ENCODE peak calls at places on chromosomes 5 and 9, in eight cellular contexts. Z is activated naive CD8-positive, alpha-beta T cell treated with anti-CD3 and anti-CD28 coated beads, Interleukin-2, amount 50 U/mL, for 24 hours; J is RCC 7860; U is Jurkat, Clone E6-1; Q is activated effector memory CD4-positive, alpha-beta T cell treated with anti-CD3 and anti-CD28 coated beads, Interleukin-2, amount 50 U/mL, for 16 hours; N is activated CD4-positive, alpha-beta T cell treated with anti-CD3 and anti-CD28 coated beads, Interleukin-2, amount 50 U/mL, for 1 hour; S is HTR-8/SVneo; M is posterior vena cava. Y is an unnamed sample.
A peak's percentile ranks its signal among the peaks of the same experiment; 100 is the strongest.

GRCh38 chr5:74294231-74294705 is 346.3 kb downstream of the ENC1 start:
- DNase-seq in M (no peak), N (no peak), Z (peak; percentile 3), Q (no peak), J (no peak), S (no peak), U (no peak), Y (peak; percentile 44)

GRCh38 chr5:173880306-173880985 is 7.7 kb upstream of the CPEB4 start:
- DNase-seq in Z (no peak), U (no peak), Q (no peak), M (no peak), N (no peak), S (no peak), J (peak; percentile 44), Y (no peak)

GRCh38 chr5:35138232-35138631 is 90.5 kb upstream of the AGXT2 start:
- DNase-seq in M (no peak), Q (no peak), Z (no peak), N (no peak), S (peak; percentile 47), U (no peak), J (no peak), Y (no peak)

GRCh38 chr5:17224858-17225436 is 7.5 kb downstream of the BASP1 start:
- DNase-seq in N (no peak), M (no peak), Q (no peak), U (no peak), S (no peak), Z (no peak), J (peak; percentile 35), Y (peak; percentile 8)

GRCh38 chr5:145887976-145888574 is 15.3 kb upstream of the GRXCR2 start:
- DNase-seq in Q (no peak), S (peak; percentile 47), U (no peak), Z (no peak), M (no peak), N (no peak), J (peak; percentile 45), Y (peak; percentile 79)

GRCh38 chr5:35038891-35039290 is 8.9 kb downstream of the AGXT2 start:
- DNase-seq in J (no peak), M (no peak), N (no peak), Z (no peak), U (no peak), S (no peak), Q (no peak), Y (no peak)

GRCh38 chr9:100575006-100575405 is 2.9 kb upstream of the CAVIN4 start:
- DNase-seq in N (no peak), U (no peak), M (no peak), J (no peak), Q (no peak), S (no peak), Z (no peak), Y (no peak)

GRCh38 chr5:96978812-96979449 is 43.1 kb downstream of the LNPEP start:
- DNase-seq in Q (no peak), Z (no peak), J (no peak), N (no peak), U (no peak), M (no peak), S (no peak), Y (no peak)

GRCh38 chr9:10875752-10876151 is 262.9 kb upstream of the PTPRD start:
- DNase-seq in J (peak; percentile 55), Q (no peak), Z (no peak), N (no peak), S (no peak), M (no peak), U (no peak), Y (peak; percentile 91)

GRCh38 chr5:149938791-149939358 is 5.7 kb downstream of the PDE6A start:
- DNase-seq in U (no peak), Z (no peak), N (no peak), J (peak; percentile 98), S (peak; percentile 62), Q (no peak), M (no peak), Y (no peak)

GRCh38 chr5:76542887-76543690 is 80.1 kb downstream of the F2RL2 start:
- DNase-seq in S (no peak), U (peak; percentile 81), Q (peak; percentile 87), Z (peak; percentile 45), J (no peak), N (peak; percentile 55), M (no peak), Y (peak; percentile 77)

GRCh38 chr5:141313711-141314110 is 6.9 kb downstream of the TAF7 start:
- DNase-seq in M (no peak), Q (no peak), U (no peak), S (no peak), J (no peak), Z (no peak), N (no peak), Y (peak; percentile 60)

GRCh38 chr5:121497176-121497575 is 354.5 kb upstream of the FTMT start:
- DNase-seq in Z (no peak), M (no peak), Q (no peak), S (no peak), J (no peak), U (no peak), N (no peak), Y (no peak)

GRCh38 chr9:126706698-126707053 is 92.9 kb downstream of the LMX1B start:
- DNase-seq in Q (no peak), J (no peak), U (no peak), N (no peak), S (no peak), M (no peak), Z (no peak), Y (no peak)

GRCh38 chr5:180832638-180833068 is 28.4 kb downstream of the ZFP62 start:
- DNase-seq in J (no peak), M (no peak), U (peak; percentile 18), N (peak; percentile 35), Q (peak; percentile 76), S (no peak), Z (peak; percentile 24), Y (no peak)

GRCh38 chr5:89045216-89045615 is 162.2 kb upstream of the MEF2C start:
- DNase-seq in N (no peak), Q (no peak), U (no peak), S (no peak), M (no peak), Z (no peak), J (no peak), Y (no peak)

Y was measured in OCI-M1.